ENCODE peak calls at places on chromosomes 13 and 19, in nine cellular contexts. B is endodermal cell, Y is astrocyte of the spinal cord, R is astrocyte, S is choroid plexus epithelial cell, G is AG09319, Q is A673, Z is breast epithelium, U is transverse colon. I is an unnamed sample.

GRCh38 chr19:40578442-40578908 is 1.8 kb downstream of the SHKBP1 start:
- DNase-seq in B (peak), Y (peak), R (peak), S (peak), G (no peak), Q (peak), Z (no peak), U (no peak), I (no peak)

GRCh38 chr13:74511523-74511922 is 377.3 kb upstream of the KLF12 start:
- DNase-seq in B (no peak), Y (no peak), R (no peak), S (no peak), G (no peak), Q (no peak), Z (no peak), U (no peak), I (no peak)

GRCh38 chr13:83980322-83980721 is 98.0 kb upstream of the SLITRK1 start:
- DNase-seq in B (no peak), Y (peak), R (no peak), S (no peak), G (no peak), Q (no peak), Z (no peak), U (no peak), I (no peak)

GRCh38 chr13:110306960-110307696 is at the start of the genes COL4A1 and COL4A2:
- DNase-seq in B (peak), Y (peak), R (peak), S (peak), G (no peak), Q (peak), Z (peak), U (peak), I (peak)

GRCh38 chr13:35851238-35851814 is 279.9 kb downstream of the DCLK1 start:
- DNase-seq in B (no peak), Y (no peak), R (no peak), S (no peak), G (no peak), Q (no peak), Z (no peak), U (no peak), I (no peak)

GRCh38 chr19:5666921-5667610 is 13.2 kb downstream of the MICOS13 start:
- DNase-seq in B (peak), Y (no peak), R (no peak), S (no peak), G (no peak), Q (no peak), Z (no peak), U (no peak), I (no peak)

GRCh38 chr19:756232-756631 is 5.3 kb downstream of the MISP start:
- DNase-seq in B (peak), Y (peak), R (peak), S (peak), G (no peak), Q (peak), Z (no peak), U (peak), I (no peak)

GRCh38 chr13:53197424-53197823 is 168.8 kb downstream of the OLFM4 start:
- DNase-seq in B (no peak), Y (no peak), R (no peak), S (no peak), G (no peak), Q (no peak), Z (no peak), U (no peak), I (no peak)

GRCh38 chr13:112791662-112792440 is 102.0 kb downstream of the ATP11A start:
- DNase-seq in B (no peak), Y (no peak), R (no peak), S (no peak), G (no peak), Q (no peak), Z (no peak), U (no peak), I (no peak)
- TF ChIP-seq CTCF in B (no peak), Y (no peak), R (no peak), S (no peak), G (no peak), Q (no peak), Z (no peak), U (no peak), I (no peak)

GRCh38 chr19:2255982-2256685 is at the start of gene JSRP1:
- DNase-seq in B (no peak), Y (no peak), R (no peak), S (no peak), G (no peak), Q (no peak), Z (no peak), U (no peak), I (peak)
- TF ChIP-seq CTCF in B (no peak), Y (no peak), R (no peak), S (no peak), G (no peak), Q (no peak), Z (no peak), U (no peak), I (no peak)

GRCh38 chr19:32464279-32464678 is 58.7 kb downstream of the DPY19L3 start:
- DNase-seq in B (no peak), Y (peak), R (no peak), S (peak), G (no peak), Q (peak), Z (no peak), U (no peak), I (no peak)
- TF ChIP-seq CTCF in B (peak), Y (peak), R (peak), S (peak), G (peak), Q (peak), Z (no peak), U (peak), I (peak)

GRCh38 chr13:71316964-71317363 is 550.0 kb downstream of the DACH1 start:
- DNase-seq in B (no peak), Y (no peak), R (no peak), S (no peak), G (no peak), Q (no peak), Z (no peak), U (no peak), I (no peak)

GRCh38 chr13:71320452-71320851 is 546.6 kb downstream of the DACH1 start:
- DNase-seq in B (peak), Y (peak), R (no peak), S (peak), G (no peak), Q (peak), Z (no peak), U (no peak), I (peak)
- TF ChIP-seq CTCF in B (peak), Y (peak), R (peak), S (peak), G (peak), Q (peak), Z (no peak), U (peak), I (peak)

DNA sequence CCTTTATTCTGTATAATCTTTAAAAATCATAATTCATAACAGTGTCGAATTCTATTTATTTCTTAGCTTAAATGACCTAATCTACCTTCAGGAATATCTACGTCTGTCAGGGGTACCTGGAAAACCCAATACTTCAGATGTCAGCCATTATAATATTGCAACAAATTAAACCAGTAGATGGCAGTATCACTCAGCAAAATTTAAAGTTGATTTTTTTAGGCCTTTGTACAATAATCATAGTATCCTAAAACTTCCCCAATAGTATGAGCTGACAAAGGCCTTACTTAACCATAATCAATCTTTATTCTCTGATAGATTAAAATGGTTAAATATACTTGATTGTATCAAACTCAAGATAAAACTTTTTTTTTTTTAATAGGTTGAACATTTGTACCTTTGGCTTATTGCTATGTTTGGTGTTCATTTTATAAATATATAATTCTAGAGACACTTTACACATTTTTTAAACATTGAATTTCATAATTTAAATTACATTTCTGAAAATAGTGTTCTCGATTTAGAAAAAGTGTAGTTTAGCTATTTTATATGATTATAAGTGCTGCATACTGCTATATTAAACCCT is 830.2 kb upstream of the SPRY2 start:
- DNase-seq in B (no peak), Y (peak), R (no peak), S (peak), G (no peak), Q (peak), Z (no peak), U (no peak), I (no peak)
- TF ChIP-seq CTCF in B (peak), Y (peak), R (peak), S (peak), G (peak), Q (peak), Z (peak), U (peak), I (peak)

GRCh38 chr13:33311040-33311439 is 25.5 kb upstream of the STARD13 start:
- DNase-seq in B (no peak), Y (no peak), R (no peak), S (no peak), G (no peak), Q (no peak), Z (no peak), U (no peak), I (no peak)

GRCh38 chr13:33307820-33308219 is 22.3 kb upstream of the STARD13 start:
- DNase-seq in B (no peak), Y (peak), R (peak), S (no peak), G (peak), Q (no peak), Z (no peak), U (no peak), I (no peak)

GRCh38 chr13:33313504-33313903 is 27.9 kb upstream of the STARD13 start:
- DNase-seq in B (no peak), Y (no peak), R (no peak), S (no peak), G (no peak), Q (no peak), Z (no peak), U (no peak), I (no peak)

GRCh38 chr13:33310245-33311038 is 24.9 kb upstream of the STARD13 start:
- DNase-seq in B (no peak), Y (no peak), R (no peak), S (no peak), G (no peak), Q (no peak), Z (no peak), U (no peak), I (no peak)

DNA sequence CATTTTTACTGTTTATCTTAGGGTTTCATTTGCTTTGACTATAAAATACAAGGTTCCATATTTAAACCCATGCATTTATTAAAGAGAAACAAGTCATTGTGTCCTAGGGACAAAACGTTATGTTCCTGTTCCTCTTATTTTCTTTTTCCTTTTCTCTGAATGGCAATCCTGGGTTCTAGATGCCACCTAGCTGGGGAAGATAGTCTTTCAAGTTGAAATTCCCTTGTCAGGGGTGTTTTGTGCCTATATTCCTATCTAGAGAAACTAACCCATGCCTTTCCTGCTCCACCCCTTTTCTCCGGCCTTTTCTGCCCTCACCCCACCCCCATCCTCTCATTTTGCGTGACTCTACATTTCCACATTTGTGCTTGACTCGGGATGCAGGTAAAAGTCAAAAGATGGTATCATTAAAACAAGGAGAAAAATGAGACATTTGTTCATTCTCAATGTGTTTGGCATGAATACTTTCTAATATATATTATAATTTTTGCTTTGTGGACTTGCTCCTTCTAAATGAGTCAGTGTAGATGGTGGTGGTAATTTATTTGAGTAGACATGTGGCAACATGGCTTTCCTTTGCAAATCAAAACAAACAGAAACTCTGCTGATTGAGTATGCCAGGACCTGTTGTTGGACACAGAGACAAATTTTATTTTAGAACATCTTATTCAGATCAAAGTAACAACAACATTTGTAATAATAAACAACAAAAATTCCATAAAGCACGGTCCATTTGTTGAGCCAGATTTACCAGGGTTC is 26.8 kb upstream of the STARD13 start:
- DNase-seq in B (no peak), Y (peak), R (no peak), S (peak), G (no peak), Q (peak), Z (no peak), U (no peak), I (no peak)
- TF ChIP-seq CTCF in B (peak), Y (peak), R (no peak), S (peak), G (peak), Q (peak), Z (no peak), U (peak), I (no peak)

GRCh38 chr13:107301724-107302374 is 733.9 kb upstream of the ARGLU1 start:
- DNase-seq in B (no peak), Y (no peak), R (no peak), S (peak), G (no peak), Q (peak), Z (no peak), U (no peak), I (no peak)
- TF ChIP-seq CTCF in B (peak), Y (no peak), R (no peak), S (peak), G (no peak), Q (peak), Z (no peak), U (no peak), I (no peak)

I was measured in glutamatergic neuron.